ENCODE peak calls at places on chromosomes 7 and 10, in ten cellular contexts. Z is brain microvascular endothelial cell, C is adrenal gland, Y is heart right ventricle, B is lower lobe of right lung, D is H1, R is A549, H is Panc1, E is prostate gland, U is kidney. P is an unnamed sample.

GRCh38 chr7:129078455-129078854 is 23.5 kb upstream of the TNPO3 start:
- DNase-seq in H (no peak), Z (no peak), R (no peak), Y (no peak), C (no peak), U (no peak), E (no peak), D (no peak), B (no peak), P (no peak)

GRCh38 chr7:151279868-151280267 is 31.4 kb upstream of the SMARCD3 start:
- DNase-seq in E (no peak), U (no peak), R (no peak), C (no peak), D (no peak), H (no peak), Z (no peak), Y (no peak), B (no peak), P (no peak)

GRCh38 chr7:27184342-27185012 is 555 bp downstream of the HOXA11 start:
- DNase-seq in Z (no peak), Y (no peak), D (peak), R (peak), C (peak), B (no peak), U (peak), H (no peak), E (peak), P (peak)

GRCh38 chr10:93058139-93058538 is 2.5 kb upstream of the CYP26C1 start:
- DNase-seq in D (no peak), U (no peak), R (no peak), Y (no peak), C (no peak), Z (no peak), H (peak), B (no peak), E (no peak), P (peak)

GRCh38 chr10:20890491-20891337 is 6.4 kb downstream of the NEBL start:
- DNase-seq in B (no peak), U (no peak), Y (no peak), D (no peak), Z (peak), R (no peak), H (no peak), C (no peak), E (no peak), P (no peak)

GRCh38 chr7:92785923-92786322 is 50.5 kb downstream of the CDK6 start:
- DNase-seq in Y (no peak), B (no peak), R (no peak), C (peak), Z (peak), D (no peak), H (no peak), U (no peak), E (no peak), P (no peak)

GRCh38 chr10:24012249-24012803 is 196.6 kb upstream of the KIAA1217 start:
- DNase-seq in D (no peak), B (no peak), Y (no peak), U (no peak), Z (no peak), E (no peak), H (no peak), R (no peak), C (no peak), P (no peak)

GRCh38 chr7:74009719-74010118 is 18.3 kb upstream of the ELN start:
- DNase-seq in B (no peak), C (no peak), E (no peak), R (no peak), D (no peak), H (no peak), Y (no peak), U (no peak), Z (no peak), P (no peak)

GRCh38 chr10:131077031-131077430 is 234.5 kb downstream of the TCERG1L start:
- DNase-seq in D (no peak), C (no peak), H (no peak), Y (no peak), E (no peak), U (no peak), R (no peak), Z (no peak), B (no peak), P (no peak)

GRCh38 chr10:91017202-91017601 is 96.3 kb upstream of the ANKRD1 start:
- DNase-seq in C (no peak), B (no peak), R (no peak), Y (no peak), H (no peak), Z (no peak), D (no peak), E (no peak), U (no peak), P (peak)

DNA sequence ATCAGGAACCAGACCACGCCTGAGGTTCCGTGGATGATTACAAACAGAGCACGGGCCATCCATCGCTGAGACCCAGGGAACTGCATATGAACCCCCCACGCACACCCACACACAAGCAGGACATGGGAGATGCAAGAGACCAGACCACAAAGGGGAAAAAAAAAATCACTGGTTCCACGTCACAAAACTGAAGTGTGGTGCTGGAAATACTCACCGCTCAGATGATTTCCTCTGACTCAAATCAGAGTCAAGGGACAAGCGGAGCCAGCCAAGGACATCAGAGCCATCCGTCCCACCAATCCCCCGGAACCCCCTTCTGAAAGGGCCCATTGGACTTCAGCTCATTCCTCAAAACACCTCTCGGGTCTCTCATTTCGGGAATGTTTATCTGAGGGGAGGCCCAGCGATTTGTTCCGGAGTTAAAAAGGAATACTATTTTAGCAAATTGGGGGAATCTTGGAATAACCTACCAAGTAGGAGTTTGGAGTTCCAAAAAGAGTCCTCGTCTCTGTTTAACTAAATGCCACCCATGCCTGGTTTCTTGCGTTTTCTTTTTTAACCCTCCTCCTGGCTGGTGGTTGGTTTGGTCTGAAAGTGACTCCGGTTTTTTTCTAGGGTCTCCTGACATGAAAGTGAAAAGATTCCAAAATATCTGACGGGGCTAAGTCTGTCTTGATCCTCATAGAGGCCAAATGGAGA is 15.0 kb downstream of the SNX8 start:
- DNase-seq in B (peak), H (no peak), D (no peak), Y (no peak), U (peak), E (no peak), C (peak), R (no peak), Z (peak), P (no peak)
- H3K27ac ChIP-seq in B (peak), H (no peak), D (no peak), Y (peak), U (peak), E (no peak), C (peak), R (no peak), Z (peak), P (no peak)

DNA sequence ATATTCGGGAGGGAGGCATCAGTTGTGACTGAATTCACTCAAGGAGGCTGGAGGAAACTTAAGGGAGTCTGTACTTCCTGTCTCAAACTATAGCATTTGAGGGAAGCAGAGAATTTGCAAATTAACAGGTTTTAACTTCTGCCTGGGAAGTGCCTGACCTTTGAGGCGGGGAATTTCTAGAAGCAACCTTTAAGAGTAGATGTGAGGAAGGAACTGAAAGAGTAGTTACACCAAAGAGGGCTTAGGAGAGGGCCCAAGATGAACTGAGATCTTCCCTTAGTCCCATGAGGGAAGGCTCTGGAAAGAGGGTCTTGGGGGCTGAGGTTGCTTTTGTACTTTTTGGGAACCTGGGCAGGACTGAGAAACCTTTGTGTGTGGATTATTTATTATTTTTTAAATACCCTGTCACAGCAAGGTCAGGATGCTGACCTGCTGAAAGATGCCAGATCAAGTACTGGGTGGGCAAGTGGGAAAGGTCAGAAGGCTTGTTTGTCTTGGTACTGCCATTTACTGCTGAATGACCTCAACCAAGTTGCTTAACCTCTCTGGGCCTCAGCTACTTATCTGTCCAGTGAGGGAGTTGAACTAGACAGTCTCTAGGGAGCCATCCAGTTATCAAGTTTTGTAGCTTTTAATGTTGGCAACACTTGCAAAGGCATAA is 2.4 kb downstream of the GPR158 start:
- DNase-seq in C (no peak), D (no peak), R (no peak), E (no peak), Y (no peak), U (no peak), Z (no peak), B (no peak), H (no peak), P (no peak)
- H3K4me3 ChIP-seq in C (no peak), D (peak), R (no peak), E (no peak), Y (no peak), U (no peak), Z (no peak), B (no peak), H (no peak), P (no peak)

GRCh38 chr10:63666836-63667383 is 145.7 kb downstream of the REEP3 start:
- DNase-seq in U (no peak), D (no peak), Z (peak), E (no peak), C (peak), R (no peak), Y (no peak), B (no peak), H (no peak), P (peak)

GRCh38 chr10:63668081-63668480 is 146.9 kb downstream of the REEP3 start:
- DNase-seq in U (no peak), Y (no peak), R (no peak), H (no peak), E (no peak), C (no peak), Z (no peak), D (no peak), B (no peak), P (no peak)

GRCh38 chr10:63665765-63666164 is 144.6 kb downstream of the REEP3 start:
- DNase-seq in C (no peak), Z (no peak), Y (no peak), E (no peak), R (no peak), H (no peak), U (no peak), B (no peak), D (no peak), P (no peak)

GRCh38 chr10:63667596-63667995 is 146.4 kb downstream of the REEP3 start:
- DNase-seq in H (no peak), Y (no peak), B (no peak), C (no peak), U (no peak), D (no peak), E (no peak), R (no peak), Z (no peak), P (no peak)

GRCh38 chr10:63664341-63664885 is 143.2 kb downstream of the REEP3 start:
- DNase-seq in B (no peak), Z (no peak), U (no peak), Y (no peak), R (no peak), E (no peak), D (no peak), H (no peak), C (no peak), P (no peak)
- H3K27ac ChIP-seq in B (no peak), Z (no peak), U (no peak), Y (no peak), R (no peak), E (no peak), D (no peak), H (no peak), C (no peak), P (no peak)

GRCh38 chr7:114413741-114414140 is 874 bp upstream of the FOXP2 start:
- DNase-seq in Y (no peak), D (no peak), C (no peak), Z (no peak), R (no peak), U (no peak), B (no peak), H (no peak), E (peak), P (no peak)

GRCh38 chr7:114414151-114415053 is at the start of gene FOXP2:
- DNase-seq in D (no peak), E (no peak), H (no peak), C (no peak), R (no peak), B (no peak), U (no peak), Y (no peak), Z (peak), P (no peak)

GRCh38 chr7:114418117-114418516 is 3.5 kb downstream of the FOXP2 start:
- DNase-seq in H (no peak), C (no peak), D (no peak), E (no peak), Z (no peak), R (no peak), U (no peak), B (no peak), Y (no peak), P (no peak)

GRCh38 chr7:114415054-114415997 is 711 bp downstream of the FOXP2 start:
- DNase-seq in Y (no peak), C (no peak), Z (no peak), R (no peak), D (no peak), H (no peak), E (no peak), B (no peak), U (no peak), P (no peak)

GRCh38 chr7:114416089-114416990 is 1.7 kb downstream of the FOXP2 start:
- DNase-seq in C (no peak), R (no peak), U (no peak), H (no peak), Z (no peak), E (no peak), D (no peak), B (no peak), Y (no peak), P (no peak)
- H3K4me3 ChIP-seq in C (no peak), R (no peak), U (no peak), H (no peak), Z (no peak), E (no peak), D (no peak), B (peak), Y (no peak), P (no peak)

DNA sequence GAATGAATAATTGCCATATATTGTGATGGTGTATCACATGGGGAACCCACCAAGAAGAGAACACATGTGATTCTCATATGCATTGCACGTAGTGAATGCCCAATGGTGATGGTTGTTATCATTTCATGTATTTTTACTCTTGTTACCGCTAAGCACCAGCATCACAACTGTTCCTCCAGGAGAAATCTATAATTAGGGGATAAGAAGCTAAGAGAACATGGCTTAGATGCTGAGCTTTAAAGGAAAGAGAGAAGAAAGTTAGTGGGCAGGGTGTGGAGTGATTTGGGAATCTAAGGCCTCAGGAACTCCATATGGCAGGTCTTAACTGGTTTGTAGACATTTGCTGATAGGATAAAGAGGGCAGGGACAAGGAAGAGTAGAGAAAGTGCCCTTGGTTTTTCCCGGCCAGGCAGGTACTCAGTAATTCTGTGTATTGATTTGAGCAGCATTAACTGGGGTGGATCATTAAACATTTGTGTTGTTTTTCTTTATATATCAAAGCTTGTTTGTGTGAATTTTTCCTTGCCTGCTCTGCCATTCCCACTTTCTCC is 145.9 kb downstream of the LRRC4 start:
- DNase-seq in C (no peak), B (no peak), Z (no peak), D (no peak), Y (no peak), R (no peak), H (no peak), E (no peak), U (no peak), P (no peak)
- H3K27ac ChIP-seq in C (no peak), B (no peak), Z (peak), D (no peak), Y (peak), R (no peak), H (no peak), E (no peak), U (no peak), P (no peak)

GRCh38 chr7:55074008-55074499 is 55.2 kb downstream of the EGFR start:
- DNase-seq in Z (peak), B (peak), D (no peak), R (peak), E (peak), U (peak), Y (peak), C (peak), H (peak), P (peak)
- H3K4me3 ChIP-seq in Z (peak), B (peak), D (no peak), R (peak), E (no peak), U (peak), Y (peak), C (no peak), H (peak), P (peak)

GRCh38 chr10:49139000-49139865 is 5.4 kb upstream of the FAM170B start:
- DNase-seq in E (no peak), Y (no peak), H (no peak), Z (peak), D (no peak), U (no peak), R (no peak), B (no peak), C (peak), P (peak)
- H3K27ac ChIP-seq in E (peak), Y (peak), H (no peak), Z (peak), D (no peak), U (no peak), R (peak), B (peak), C (no peak), P (peak)

GRCh38 chr10:690227-691161 is 1.0 kb upstream of the DIP2C start:
- DNase-seq in H (no peak), E (no peak), Y (no peak), C (no peak), Z (no peak), B (no peak), U (peak), R (no peak), D (no peak), P (no peak)

GRCh38 chr10:691216-691615 is 1.7 kb upstream of the DIP2C start:
- DNase-seq in U (no peak), R (no peak), H (no peak), B (no peak), D (no peak), Y (no peak), Z (no peak), C (no peak), E (no peak), P (no peak)

GRCh38 chr10:688621-689426 is 644 bp downstream of the DIP2C start:
- DNase-seq in U (peak), Y (peak), B (no peak), R (peak), E (peak), C (peak), D (peak), H (no peak), Z (peak), P (peak)

GRCh38 chr10:688287-688620 is 1.2 kb downstream of the DIP2C start:
- DNase-seq in U (no peak), H (no peak), Y (no peak), R (no peak), C (no peak), B (no peak), Z (no peak), D (no peak), E (no peak), P (no peak)

DNA sequence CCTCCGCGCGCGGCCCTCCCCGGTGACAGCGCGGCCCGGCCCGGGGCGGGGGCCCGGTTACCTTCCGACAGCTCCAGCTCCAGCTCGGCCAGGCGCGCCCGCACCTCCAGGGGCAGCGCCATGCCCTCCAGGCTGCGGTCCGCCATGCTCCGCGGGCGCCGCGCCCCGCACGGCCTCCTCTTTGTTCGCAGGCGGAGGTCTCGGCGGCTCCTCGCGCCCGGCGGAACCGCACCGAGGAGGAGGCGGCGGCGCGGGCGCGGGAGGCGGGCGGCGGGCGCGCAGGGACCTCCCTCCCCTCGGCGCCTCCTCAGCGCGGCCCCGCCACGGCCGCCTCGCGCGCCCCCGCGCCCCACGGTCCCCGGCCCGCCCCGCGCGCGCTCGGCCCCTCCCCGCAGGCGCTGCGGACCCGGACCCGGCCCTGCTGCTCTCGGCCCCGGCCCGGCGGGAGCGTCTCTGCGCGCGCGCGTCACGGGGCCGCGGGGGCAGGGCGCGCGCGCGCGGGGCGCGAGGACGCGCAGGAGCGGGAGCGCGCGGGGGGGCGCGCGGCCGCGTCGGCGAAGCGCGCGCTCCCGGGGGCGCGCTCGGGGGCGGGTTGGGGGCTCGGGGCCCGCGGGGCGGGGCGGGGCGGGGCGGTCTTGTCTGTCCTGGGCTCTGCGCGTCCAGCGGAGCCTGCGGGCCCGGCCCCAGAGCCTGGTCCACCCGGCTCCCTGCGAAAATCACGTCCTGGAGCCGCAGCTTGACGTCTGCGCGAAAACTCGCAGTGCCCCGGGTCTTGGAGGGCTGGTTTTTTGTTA is at the start of gene DIP2C:
- DNase-seq in E (peak), C (peak), Z (peak), U (peak), H (no peak), Y (peak), R (peak), B (peak), D (peak), P (peak)
- H3K4me3 ChIP-seq in E (peak), C (peak), Z (peak), U (peak), H (peak), Y (peak), R (peak), B (peak), D (peak), P (peak)

P was measured in SJSA1.